ENCODE peak calls at places on chromosome 11, in four cellular contexts. V, O, S and K are unnamed samples.

GRCh38 chr11:69202511-69203221 is 46.9 kb downstream of the SMIM38 start:
- DNase-seq in S (no peak), O (no peak), V (no peak), K (no peak)

GRCh38 chr11:1516273-1517067 is 29.9 kb upstream of the MOB2 start:
- DNase-seq in S (no peak), O (no peak), V (no peak), K (no peak)

GRCh38 chr11:103228807-103229206 is 119.6 kb downstream of the DYNC2H1 start:
- DNase-seq in O (no peak), S (no peak), V (no peak), K (no peak)

GRCh38 chr11:124799384-124800225 is 601 bp downstream of the MSANTD2 start:
- DNase-seq in S (peak; percentile 34), V (no peak), O (peak; percentile 57), K (peak; percentile 53)

GRCh38 chr11:74390697-74391096 is 7.5 kb downstream of the PGM2L1 start:
- DNase-seq in O (no peak), S (no peak), V (no peak), K (no peak)

GRCh38 chr11:35144811-35145210 is 5.8 kb downstream of the CD44 start:
- DNase-seq in S (no peak), V (no peak), O (no peak), K (no peak)

GRCh38 chr11:45158210-45158644 is 11.8 kb downstream of the PRDM11 start:
- DNase-seq in O (no peak), S (no peak), V (no peak), K (no peak)

GRCh38 chr11:71556018-71556417 is 7.8 kb downstream of the KRTAP5-9 start:
- DNase-seq in O (no peak), V (no peak), S (no peak), K (no peak)

GRCh38 chr11:48384670-48385069 is 18.4 kb upstream of the OR4C5 start:
- DNase-seq in O (no peak), V (no peak), S (no peak), K (no peak)

GRCh38 chr11:131546218-131546895 is 175.9 kb downstream of the NTM start:
- DNase-seq in V (no peak), O (no peak), S (no peak), K (no peak)

GRCh38 chr11:41612415-41612814 is 153.0 kb upstream of the LRRC4C start:
- DNase-seq in V (no peak), S (no peak), O (no peak), K (no peak)
- TF ChIP-seq CTCF in V (no peak), S (peak; percentile 44), O (no peak), K (no peak)

GRCh38 chr11:81197396-81197795 is 1536.3 kb downstream of the FAM181B start:
- DNase-seq in O (no peak), S (no peak), V (no peak), K (no peak)
- TF ChIP-seq CTCF in O (no peak), S (no peak), V (no peak), K (no peak)

GRCh38 chr11:18575361-18575760 is 13.2 kb downstream of the UEVLD start:
- DNase-seq in V (no peak), O (no peak), S (no peak), K (no peak)
- TF ChIP-seq CTCF in V (no peak), O (no peak), S (no peak), K (no peak)

DNA sequence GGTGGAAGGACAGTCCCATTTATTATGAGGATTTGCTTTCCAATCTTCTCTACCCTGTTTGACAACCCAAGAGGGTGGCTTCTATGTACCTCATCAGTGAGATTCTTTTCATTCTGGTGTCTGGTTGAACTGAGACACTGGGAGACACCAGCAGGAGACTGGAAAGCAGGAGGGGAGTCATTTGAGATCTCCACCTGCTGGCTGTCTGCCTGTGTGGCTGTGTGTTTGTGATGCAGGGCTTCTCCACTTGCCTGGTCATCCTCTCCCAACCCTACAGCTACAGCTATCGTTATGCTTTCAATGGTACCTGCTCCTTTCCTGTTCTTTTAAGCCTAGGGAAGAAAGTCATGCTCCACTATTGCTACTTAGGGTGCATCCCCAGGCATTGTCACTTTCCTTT is 48.6 kb downstream of the MRGPRX1 start:
- DNase-seq in O (no peak), V (no peak), S (no peak), K (no peak)
- TF ChIP-seq CTCF in O (no peak), V (no peak), S (no peak), K (no peak)

GRCh38 chr11:79059171-79059570 is 381.7 kb downstream of the TENM4 start:
- DNase-seq in V (no peak), O (no peak), S (no peak), K (no peak)

GRCh38 chr11:79052539-79052938 is 388.3 kb downstream of the TENM4 start:
- DNase-seq in S (no peak), V (no peak), O (peak; percentile 36), K (no peak)

GRCh38 chr11:79054636-79055035 is 386.2 kb downstream of the TENM4 start:
- DNase-seq in O (no peak), V (no peak), S (no peak), K (no peak)

GRCh38 chr11:79060081-79060480 is 380.7 kb downstream of the TENM4 start:
- DNase-seq in V (no peak), O (no peak), S (no peak), K (no peak)

DNA sequence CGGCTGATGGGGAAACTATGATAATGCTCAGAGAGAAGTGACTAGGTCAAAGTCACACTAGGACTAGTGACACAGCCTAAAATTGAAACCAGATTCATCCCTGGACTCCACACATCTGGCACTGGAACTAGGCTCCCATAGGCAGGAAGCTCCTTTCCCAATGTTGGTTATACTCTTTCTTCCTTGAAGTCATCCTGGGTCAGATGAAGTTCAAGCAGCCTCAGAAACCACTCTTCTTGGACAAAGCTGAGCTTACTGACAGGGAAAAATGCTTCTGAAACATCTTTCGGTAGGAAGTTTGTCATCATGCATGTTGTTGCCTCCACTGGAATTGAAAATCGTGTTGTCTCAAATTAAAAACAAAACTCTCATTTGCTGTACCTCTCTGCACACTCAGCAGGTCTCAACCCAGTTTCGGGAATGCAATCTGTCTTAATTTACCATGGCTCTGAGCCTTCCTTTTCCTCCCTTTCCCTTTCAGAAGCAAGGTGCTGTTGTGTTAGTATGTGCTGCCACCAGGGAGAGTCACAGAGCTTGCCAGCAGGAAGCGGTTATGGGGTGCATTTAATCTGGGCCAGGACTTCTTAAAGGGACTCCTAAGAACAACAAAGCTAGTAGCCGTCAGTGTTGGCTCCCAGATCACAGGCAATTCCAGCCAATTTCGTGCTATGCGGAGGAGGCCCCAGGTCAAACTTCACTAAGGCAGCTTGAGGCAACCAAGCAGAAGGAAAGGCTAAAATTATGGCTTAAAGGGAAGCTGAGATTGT is 384.8 kb downstream of the TENM4 start:
- DNase-seq in S (no peak), O (no peak), V (no peak), K (no peak)
- TF ChIP-seq CTCF in S (no peak), O (no peak), V (no peak), K (no peak)

GRCh38 chr11:76336597-76336996 is 44.3 kb downstream of the THAP12 start:
- DNase-seq in V (no peak), O (no peak), S (no peak), K (no peak)

GRCh38 chr11:76337469-76337868 is 43.5 kb downstream of the THAP12 start:
- DNase-seq in V (no peak), S (no peak), O (no peak), K (no peak)

GRCh38 chr11:76339217-76339616 is 41.7 kb downstream of the THAP12 start:
- DNase-seq in S (no peak), O (no peak), V (peak; percentile 13), K (no peak)

GRCh38 chr11:76335827-76336226 is 45.1 kb downstream of the THAP12 start:
- DNase-seq in O (no peak), S (no peak), V (no peak), K (no peak)

DNA sequence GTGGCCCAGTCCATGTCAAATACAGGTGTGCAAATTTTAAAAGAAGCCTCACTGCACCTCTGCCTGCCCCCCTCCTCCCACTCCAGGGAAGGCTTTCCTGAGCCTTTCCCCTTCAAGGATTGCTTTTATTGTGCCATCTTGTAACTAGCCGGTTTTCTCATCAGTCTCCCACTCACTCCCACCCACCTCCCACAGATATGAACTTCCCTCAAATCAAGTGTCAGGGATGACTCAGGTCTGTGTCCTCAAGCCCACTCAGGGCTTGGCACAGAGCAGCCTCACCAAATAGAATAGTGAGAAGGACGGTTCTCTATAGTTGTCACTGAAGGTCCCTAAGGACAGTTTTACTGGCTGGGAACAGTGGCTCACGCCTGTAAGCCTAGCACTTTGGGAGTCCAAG is 43.0 kb downstream of the THAP12 start:
- DNase-seq in V (no peak), S (no peak), O (no peak), K (no peak)
- TF ChIP-seq CTCF in V (no peak), S (no peak), O (no peak), K (no peak)

GRCh38 chr11:117613521-117613920 is 183.5 kb downstream of the DSCAML1 start:
- DNase-seq in S (no peak), O (no peak), V (no peak), K (no peak)

GRCh38 chr11:117616979-117617378 is 180.0 kb downstream of the DSCAML1 start:
- DNase-seq in S (no peak), O (no peak), V (no peak), K (no peak)

GRCh38 chr11:117618273-117618672 is 178.7 kb downstream of the DSCAML1 start:
- DNase-seq in S (no peak), O (no peak), V (no peak), K (no peak)

GRCh38 chr11:117612111-117612510 is 184.9 kb downstream of the DSCAML1 start:
- DNase-seq in O (no peak), S (no peak), V (no peak), K (no peak)

DNA sequence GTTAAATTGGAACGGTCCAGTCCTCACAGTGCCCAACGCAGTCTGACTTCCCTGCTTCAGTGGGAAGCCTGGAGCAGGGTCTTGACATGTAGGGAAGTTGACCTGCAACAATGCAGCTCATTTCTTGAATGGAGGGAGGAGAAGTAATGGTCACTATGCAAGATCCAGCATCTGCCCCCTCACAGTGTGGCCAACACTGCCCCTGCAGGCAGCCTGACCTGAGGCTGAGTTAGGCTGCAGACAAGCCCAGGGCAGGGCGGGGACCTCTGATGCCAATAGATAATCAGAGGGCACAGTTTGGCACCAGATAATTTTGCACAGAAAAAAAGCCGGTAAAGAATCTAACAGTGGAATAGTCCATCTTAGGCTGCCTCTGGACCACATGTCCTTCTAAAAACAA is 182.3 kb downstream of the DSCAML1 start:
- DNase-seq in V (no peak), S (no peak), O (no peak), K (no peak)
- TF ChIP-seq CTCF in V (no peak), S (no peak), O (no peak), K (no peak)